ENCODE peak calls at places on chromosomes 12 and 14, in ten cellular contexts. M is GM04504; E is ACHN; O is NCI-H1092 treated with DMSO at 0.1 percent for 48 hours; Y is uterus; D is A549; N is activated T-cell treated with anti-CD3 and anti-CD28 coated beads for 48 hours; P is stomach; A is astrocyte of the spinal cord; V is activated gamma-delta T cell treated with anti-CD3 and anti-CD28 coated beads, Interleukin-2, amount 50 U/mL, for 16 hours. U is an unnamed sample.

GRCh38 chr12:57473392-57473791 is 6.3 kb downstream of the ARHGAP9 start:
- DNase-seq in M (no peak), E (no peak), O (no peak), Y (no peak), D (no peak), N (no peak), P (no peak), A (no peak), V (no peak), U (no peak)

GRCh38 chr12:30908389-30909087 is 18.0 kb upstream of the TSPAN11 start:
- DNase-seq in M (peak), E (no peak), O (peak), Y (no peak), D (no peak), N (no peak), P (no peak), A (peak), V (no peak), U (no peak)

GRCh38 chr12:15037091-15037723 is 64.4 kb downstream of the PDE6H start:
- DNase-seq in M (no peak), E (no peak), O (no peak), Y (no peak), D (no peak), N (no peak), P (no peak), A (no peak), V (no peak), U (no peak)

GRCh38 chr12:44287545-44287944 is 451.7 kb downstream of the TMEM117 start:
- DNase-seq in M (peak), E (no peak), O (no peak), Y (no peak), D (no peak), N (no peak), P (no peak), A (no peak), V (no peak), U (no peak)

GRCh38 chr12:42507589-42507988 is 82.0 kb downstream of the PRICKLE1 start:
- DNase-seq in M (no peak), E (no peak), O (no peak), Y (no peak), D (no peak), N (no peak), P (no peak), A (no peak), V (no peak), U (no peak)

GRCh38 chr14:71532349-71532748 is 399.9 kb upstream of the RGS6 start:
- DNase-seq in M (no peak), E (no peak), O (no peak), Y (no peak), D (no peak), N (no peak), P (no peak), A (peak), V (no peak), U (no peak)

GRCh38 chr14:21268612-21269251 is 510 bp downstream of the HNRNPC start:
- DNase-seq in M (no peak), E (peak), O (peak), Y (no peak), D (no peak), N (no peak), P (peak), A (peak), V (no peak), U (peak)

GRCh38 chr12:109940339-109940923 is 40.4 kb downstream of the TCHP start:
- DNase-seq in M (no peak), E (no peak), O (no peak), Y (no peak), D (no peak), N (no peak), P (no peak), A (no peak), V (no peak), U (no peak)

GRCh38 chr14:29370024-29370423 is 557.6 kb downstream of the PRKD1 start:
- DNase-seq in M (no peak), E (no peak), O (no peak), Y (no peak), D (no peak), N (no peak), P (no peak), A (no peak), V (no peak), U (no peak)

GRCh38 chr12:63415357-63415756 is 252.9 kb downstream of the DPY19L2 start:
- DNase-seq in M (no peak), E (no peak), O (no peak), Y (no peak), D (no peak), N (no peak), P (no peak), A (no peak), V (no peak), U (no peak)

GRCh38 chr14:21039059-21039422 is 3.1 kb upstream of the RNASE7 start:
- DNase-seq in M (peak), E (no peak), O (peak), Y (peak), D (no peak), N (no peak), P (peak), A (peak), V (no peak), U (no peak)